ENCODE peak calls at places on chromosomes 6 and 20, in four cellular contexts. M is non-pigmented ciliary epithelial cell, X is RWPE1, V is A549. D is an unnamed sample.

GRCh38 chr20:44053046-44053445 is 133.9 kb downstream of the JPH2 start:
- DNase-seq in V (no peak), M (no peak), X (no peak), D (no peak)

GRCh38 chr6:166221040-166221439 is 53.4 kb upstream of the TBXT start:
- DNase-seq in M (no peak), X (no peak), V (no peak), D (no peak)

GRCh38 chr20:44706371-44707258 is 8.6 kb upstream of the CCN5 start:
- DNase-seq in M (no peak), X (no peak), V (no peak), D (no peak)

GRCh38 chr6:155473741-155474140 is 18.1 kb upstream of the NOX3 start:
- DNase-seq in V (no peak), M (no peak), X (no peak), D (no peak)

GRCh38 chr6:136063095-136063494 is 187.0 kb downstream of the MTFR2 start:
- DNase-seq in X (no peak), M (peak), V (no peak), D (no peak)

GRCh38 chr6:131257104-131257503 is 121.8 kb downstream of the AKAP7 start:
- DNase-seq in V (no peak), X (no peak), M (no peak), D (no peak)

GRCh38 chr6:148358196-148358785 is 15.7 kb downstream of the SASH1 start:
- DNase-seq in M (no peak), V (no peak), X (no peak), D (no peak)

GRCh38 chr6:106820412-106820852 is 154.1 kb downstream of the CD24 start:
- DNase-seq in X (no peak), M (no peak), V (peak), D (no peak)

GRCh38 chr6:45697605-45698004 is 318.1 kb downstream of the CLIC5 start:
- DNase-seq in M (peak), V (peak), X (peak), D (peak)

GRCh38 chr6:134421496-134421895 is 103.6 kb upstream of the SGK1 start:
- DNase-seq in M (no peak), V (no peak), X (no peak), D (peak)

GRCh38 chr6:136737343-136738177 is 54.7 kb downstream of the MAP3K5 start:
- DNase-seq in M (peak), X (no peak), V (no peak), D (no peak)

GRCh38 chr20:63639093-63639860 is 12.4 kb upstream of the GMEB2 start:
- DNase-seq in X (no peak), V (no peak), M (no peak), D (no peak)

D was measured in amniotic stem cell.